ENCODE peak calls at places on chromosome 6, in four cellular contexts. U is GM23248, C is BE2C, Z is heart left ventricle. S is an unnamed sample.

GRCh38 chr6:36592221-36592655 is 1.9 kb upstream of the SRSF3 start:
- DNase-seq in U (no peak), C (no peak), Z (no peak), S (no peak)

GRCh38 chr6:73516712-73517489 is 3.9 kb downstream of the EEF1A1 start:
- DNase-seq in U (peak), C (no peak), Z (no peak), S (no peak)

GRCh38 chr6:36326351-36326995 is 10.2 kb downstream of the BNIP5 start:
- DNase-seq in U (no peak), C (peak), Z (no peak), S (no peak)

GRCh38 chr6:55964136-55964535 is 88.7 kb upstream of the BMP5 start:
- DNase-seq in U (no peak), C (no peak), Z (no peak), S (no peak)

GRCh38 chr6:41306187-41306854 is 19.8 kb upstream of the TREM1 start:
- DNase-seq in U (peak), C (peak), Z (no peak), S (no peak)

GRCh38 chr6:84422380-84422968 is 195.0 kb upstream of the CEP162 start:
- DNase-seq in U (peak), C (peak), Z (peak), S (peak)

GRCh38 chr6:116371384-116372209 is 850 bp downstream of the DSE start:
- DNase-seq in U (peak), C (peak), Z (peak), S (peak)

GRCh38 chr6:110528930-110529325 is 52.5 kb upstream of the SLC22A16 start:
- DNase-seq in U (no peak), C (no peak), Z (no peak), S (no peak)

GRCh38 chr6:88008411-88008810 is 39.2 kb upstream of the SPACA1 start:
- DNase-seq in U (peak), C (no peak), Z (no peak), S (no peak)

GRCh38 chr6:170186909-170187668 is 103.8 kb downstream of the DLL1 start:
- DNase-seq in U (no peak), C (no peak), Z (no peak), S (no peak)

GRCh38 chr6:40516429-40516828 is 70.7 kb downstream of the LRFN2 start:
- DNase-seq in U (no peak), C (no peak), Z (no peak), S (no peak)

GRCh38 chr6:7727150-7727950 is 1.5 kb downstream of the BMP6 start:
- DNase-seq in U (peak), C (peak), Z (no peak), S (no peak)

GRCh38 chr6:7726416-7727149 is 684 bp downstream of the BMP6 start:
- DNase-seq in U (peak), C (no peak), Z (no peak), S (no peak)

GRCh38 chr6:7723554-7723953 is 2.3 kb upstream of the BMP6 start:
- DNase-seq in U (no peak), C (no peak), Z (no peak), S (no peak)

GRCh38 chr6:7725849-7726415 is at the start of gene BMP6:
- DNase-seq in U (peak), C (peak), Z (peak), S (peak)

GRCh38 chr6:7725412-7725811 is 487 bp upstream of the BMP6 start:
- DNase-seq in U (peak), C (no peak), Z (no peak), S (no peak)
- H3K4me3 ChIP-seq in U (peak), C (no peak), Z (no peak), S (peak)

DNA sequence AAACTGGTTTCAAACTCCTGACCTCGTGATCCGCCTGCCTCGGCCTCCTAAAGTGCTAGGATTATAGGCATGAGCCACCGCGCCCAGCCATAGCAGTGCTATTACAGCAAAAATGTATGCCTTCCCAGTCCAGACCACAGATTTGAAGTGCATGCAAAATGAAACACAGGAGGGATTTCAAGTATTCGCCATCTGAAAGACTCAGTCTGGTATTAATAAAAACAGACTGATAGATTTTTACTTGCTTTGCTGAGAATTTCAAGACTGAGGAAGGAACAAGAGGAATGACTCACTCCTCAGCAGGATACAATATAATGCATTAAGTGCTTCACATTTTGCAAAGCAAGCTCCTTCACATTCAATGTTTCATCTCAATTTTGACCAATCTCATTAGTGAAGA is 134.9 kb downstream of the TMEM200A start:
- DNase-seq in U (peak), C (no peak), Z (no peak), S (peak)
- H3K4me3 ChIP-seq in U (peak), C (no peak), Z (no peak), S (no peak)

GRCh38 chr6:151393410-151393809 is 2.1 kb upstream of the ZBTB2 start:
- DNase-seq in U (no peak), C (no peak), Z (no peak), S (no peak)

GRCh38 chr6:151390276-151391020 is 911 bp downstream of the ZBTB2 start:
- DNase-seq in U (peak), C (peak), Z (peak), S (peak)

GRCh38 chr6:151392429-151392828 is 1.1 kb upstream of the ZBTB2 start:
- DNase-seq in U (no peak), C (no peak), Z (no peak), S (no peak)

GRCh38 chr6:151391021-151391470 is 313 bp downstream of the ZBTB2 start:
- DNase-seq in U (peak), C (peak), Z (peak), S (peak)

DNA sequence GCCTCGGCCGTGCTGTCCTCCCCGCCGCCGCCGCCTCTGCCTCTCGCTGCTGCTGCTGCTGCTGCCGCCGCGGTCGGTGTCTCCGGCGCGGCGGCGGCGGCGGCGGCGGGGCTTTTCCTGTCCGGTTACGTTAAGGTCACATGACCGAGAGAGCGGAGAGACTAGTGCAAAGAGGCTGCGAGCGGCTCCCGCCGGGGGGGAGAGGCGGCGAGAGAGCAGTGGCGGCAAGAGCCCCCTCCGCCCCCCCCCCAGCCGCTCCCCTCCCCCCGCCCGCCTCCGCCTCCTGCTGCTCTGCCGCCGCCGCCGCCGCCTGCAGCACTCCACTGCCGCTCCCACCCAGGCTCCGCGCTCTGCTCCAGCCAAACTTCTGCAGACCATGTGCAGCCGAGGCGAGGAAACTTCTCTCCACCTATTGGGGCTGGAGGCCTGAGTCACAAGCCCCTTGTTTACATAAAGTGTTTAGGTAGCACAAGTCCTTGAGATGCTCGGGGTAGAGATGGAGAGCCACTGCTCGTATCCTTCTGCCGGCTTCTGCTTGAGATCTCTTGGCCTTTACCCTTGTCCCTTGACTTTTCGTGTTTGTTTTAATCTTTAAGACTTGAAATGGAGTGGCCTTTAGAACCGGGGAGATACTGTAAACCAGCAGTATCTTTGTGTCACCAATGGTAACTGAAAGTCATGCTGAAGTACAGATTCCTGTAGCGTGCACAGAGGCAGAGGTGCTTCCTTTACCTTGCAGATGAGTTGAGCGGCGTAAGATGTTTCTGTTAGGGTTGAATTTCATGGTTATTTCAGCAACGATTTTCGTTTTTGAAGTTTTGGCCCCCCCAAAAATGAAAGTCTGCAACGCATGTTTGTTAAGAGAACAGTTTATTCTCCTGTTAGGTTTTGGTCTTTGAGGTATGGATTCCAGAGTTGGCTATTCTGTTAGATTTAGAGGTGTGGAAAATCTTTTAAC is at the start of gene ZBTB2:
- DNase-seq in U (peak), C (peak), Z (peak), S (peak)
- H3K4me3 ChIP-seq in U (peak), C (peak), Z (peak), S (peak)

DNA sequence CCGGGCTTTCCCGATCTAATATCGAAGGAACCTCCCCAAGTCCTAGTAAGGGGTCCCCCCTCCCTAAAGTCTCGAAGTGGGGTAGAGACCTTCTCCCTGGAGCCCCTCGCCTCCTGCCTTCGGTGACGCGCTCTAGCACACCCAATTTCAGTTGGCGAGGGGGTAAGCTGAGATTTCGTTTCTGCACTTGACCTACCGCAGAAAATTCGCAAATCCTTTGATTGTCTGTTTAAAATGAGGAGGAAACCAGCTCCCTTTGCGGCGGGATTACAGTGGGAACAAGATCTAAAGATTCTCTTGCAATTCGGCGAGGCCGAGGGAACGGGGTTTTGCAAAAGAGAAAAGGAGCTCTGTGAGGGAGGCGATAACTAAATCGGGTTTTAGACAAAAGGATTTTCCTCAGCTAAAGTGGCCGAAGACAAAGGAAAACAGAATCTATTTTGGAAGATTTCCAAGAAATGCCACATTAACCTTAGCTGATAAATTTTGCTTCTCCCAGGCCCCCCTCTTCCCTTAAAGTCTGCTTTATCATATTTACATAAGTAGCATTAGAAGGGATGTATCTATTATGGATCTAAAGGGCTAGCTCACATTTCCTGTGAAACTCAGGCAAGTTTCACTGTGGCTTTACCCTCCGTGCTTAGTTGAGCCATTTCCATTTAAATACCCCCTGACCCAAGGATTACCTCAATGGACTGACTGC is 8.4 kb downstream of the SIM1 start:
- DNase-seq in U (no peak), C (no peak), Z (no peak), S (no peak)
- H3K4me3 ChIP-seq in U (no peak), C (no peak), Z (peak), S (no peak)

DNA sequence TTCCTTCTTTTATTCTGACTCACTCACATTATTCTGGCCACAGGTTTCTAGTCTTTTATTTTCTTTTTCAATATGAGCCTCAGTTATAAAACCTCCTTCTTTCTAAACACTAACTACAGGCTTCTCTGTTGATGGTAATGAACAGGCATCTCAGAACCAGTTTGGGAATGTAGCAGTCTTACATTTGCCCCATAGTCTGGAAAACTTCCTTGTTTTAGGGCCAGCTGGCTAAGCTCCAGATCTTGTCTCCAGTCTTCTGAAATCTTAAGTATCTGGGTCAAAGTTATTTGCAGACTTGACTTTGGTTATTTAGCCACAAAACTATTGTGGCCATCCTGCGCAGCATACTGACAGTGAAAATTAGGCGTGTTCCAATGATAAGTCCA is 97.1 kb upstream of the MAN1A1 start:
- DNase-seq in U (peak), C (no peak), Z (no peak), S (peak)
- H3K4me3 ChIP-seq in U (peak), C (no peak), Z (no peak), S (no peak)

DNA sequence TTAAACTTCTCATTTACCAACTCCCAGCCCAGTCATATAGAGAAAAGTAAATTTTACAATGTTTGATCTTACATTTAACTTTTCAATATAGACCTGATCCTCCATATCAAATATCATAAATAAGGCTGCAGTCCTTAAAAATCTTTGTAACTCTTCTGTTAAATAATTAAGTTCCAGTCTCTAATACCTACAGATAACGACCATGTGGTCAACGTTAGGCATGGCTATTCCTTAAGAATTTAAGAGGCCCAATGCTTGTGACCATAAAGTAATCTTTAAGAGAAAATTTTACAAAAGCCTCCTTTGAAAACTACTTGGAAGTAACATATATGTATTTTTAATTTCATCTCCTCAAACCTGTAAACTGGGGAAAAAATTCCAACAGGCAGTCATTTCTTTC is 1.6 kb downstream of the FBXO5 start:
- DNase-seq in U (no peak), C (no peak), Z (no peak), S (no peak)
- H3K4me3 ChIP-seq in U (peak), C (peak), Z (no peak), S (peak)

DNA sequence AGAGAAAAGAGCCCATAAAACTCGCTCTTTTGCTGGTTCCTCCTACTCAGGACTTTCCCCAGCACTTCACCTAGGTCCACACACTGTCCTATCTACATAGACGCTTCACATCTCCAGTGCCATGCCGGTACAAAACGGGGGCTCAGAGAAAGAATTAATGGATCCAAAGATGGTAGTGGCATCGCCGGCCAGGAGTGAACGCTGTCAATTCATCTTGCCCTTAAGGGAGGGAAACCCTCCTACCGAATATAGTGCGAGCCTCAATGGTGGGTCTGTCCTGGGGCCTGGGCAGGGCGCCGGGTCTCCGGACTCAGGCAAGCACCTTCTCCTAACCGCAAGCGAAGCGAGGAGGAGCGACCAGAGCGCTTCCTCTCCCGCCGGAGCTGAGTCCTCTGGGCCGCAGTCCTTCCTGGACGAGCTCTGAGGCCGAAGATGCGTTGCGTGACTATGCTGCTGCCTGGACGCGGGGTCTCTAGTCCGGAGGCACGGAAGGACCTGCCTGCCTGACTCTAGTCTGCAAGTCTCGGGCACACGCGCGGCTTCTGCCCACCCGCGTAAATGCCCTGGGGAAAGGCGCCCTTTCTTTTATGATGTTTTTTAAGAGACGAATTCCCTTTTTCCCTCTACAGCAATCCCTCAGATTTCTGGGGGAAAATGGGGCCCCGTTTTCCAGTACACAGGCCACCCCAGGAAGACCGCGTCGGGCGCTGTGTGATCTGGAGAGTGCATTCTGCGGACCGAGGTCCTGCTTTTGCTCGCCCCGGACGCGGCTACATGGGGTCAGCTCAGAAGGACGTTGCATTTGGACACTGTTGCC is 100.1 kb upstream of the PRDM1 start:
- DNase-seq in U (no peak), C (peak), Z (peak), S (no peak)
- H3K4me3 ChIP-seq in U (no peak), C (peak), Z (no peak), S (peak)

S was measured in skeletal muscle cell.